ENCODE peak calls at places on chromosomes 13 and 19, in nine cellular contexts. A, V, Y, M, F, W, G, R and E are unnamed samples.

GRCh38 chr19:19418548-19419260 is 13.2 kb downstream of the GATAD2A start:
- DNase-seq in A (no peak), V (no peak), Y (no peak), M (no peak), F (no peak), W (no peak), G (no peak), R (no peak), E (no peak)

GRCh38 chr13:91684746-91685145 is 286.3 kb downstream of the GPC5 start:
- DNase-seq in A (no peak), V (no peak), Y (no peak), M (no peak), F (no peak), W (no peak), G (no peak), R (no peak), E (no peak)

GRCh38 chr13:76822691-76823267 is 63.4 kb downstream of the KCTD12 start:
- DNase-seq in A (no peak), V (no peak), Y (no peak), M (no peak), F (no peak), W (no peak), G (no peak), R (no peak), E (no peak)

GRCh38 chr19:1270168-1270853 is 1.2 kb downstream of the CIRBP start:
- DNase-seq in A (peak; percentile 58), V (no peak), Y (no peak), M (no peak), F (no peak), W (no peak), G (no peak), R (no peak), E (no peak)

GRCh38 chr19:45320997-45321775 is 1.5 kb downstream of the CKM start:
- DNase-seq in A (no peak), V (no peak), Y (no peak), M (no peak), F (no peak), W (no peak), G (no peak), R (no peak), E (no peak)

GRCh38 chr19:3520166-3521103 is 14.3 kb downstream of the FZR1 start:
- DNase-seq in A (no peak), V (peak; percentile 93), Y (no peak), M (no peak), F (peak; percentile 66), W (no peak), G (no peak), R (no peak), E (no peak)

GRCh38 chr19:47309608-47310007 is at the start of gene C5AR1:
- DNase-seq in A (peak; percentile 74), V (peak; percentile 32), Y (no peak), M (peak; percentile 77), F (no peak), W (no peak), G (no peak), R (no peak), E (peak; percentile 29)

GRCh38 chr13:32984857-32985626 is 31.2 kb upstream of the KL start:
- DNase-seq in A (no peak), V (no peak), Y (peak; percentile 42), M (peak; percentile 87), F (no peak), W (no peak), G (no peak), R (no peak), E (peak; percentile 18)

GRCh38 chr19:13195678-13196077 is 45.5 kb downstream of the IER2 start:
- DNase-seq in A (peak; percentile 68), V (peak; percentile 51), Y (no peak), M (no peak), F (no peak), W (no peak), G (peak; percentile 47), R (no peak), E (peak; percentile 85)

GRCh38 chr19:35216833-35217707 is 11.5 kb downstream of the FAM187B start:
- DNase-seq in A (peak; percentile 54), V (no peak), Y (no peak), M (no peak), F (no peak), W (peak; percentile 44), G (no peak), R (no peak), E (peak; percentile 65)

GRCh38 chr13:27018230-27018875 is 153.3 kb downstream of the USP12 start:
- DNase-seq in A (no peak), V (no peak), Y (no peak), M (no peak), F (no peak), W (no peak), G (no peak), R (no peak), E (peak; percentile 7)

GRCh38 chr19:29587518-29587986 is 18.5 kb upstream of the POP4 start:
- DNase-seq in A (peak; percentile 26), V (no peak), Y (no peak), M (no peak), F (no peak), W (no peak), G (no peak), R (peak; percentile 76), E (peak; percentile 19)

GRCh38 chr13:26476111-26476743 is 81.3 kb upstream of the WASF3 start:
- DNase-seq in A (no peak), V (no peak), Y (no peak), M (no peak), F (no peak), W (no peak), G (peak; percentile 47), R (no peak), E (no peak)

GRCh38 chr19:10118960-10119359 is 739 bp downstream of the EIF3G start:
- DNase-seq in A (no peak), V (no peak), Y (no peak), M (no peak), F (no peak), W (no peak), G (no peak), R (no peak), E (no peak)

GRCh38 chr13:109745702-109746101 is 40.7 kb downstream of the IRS2 start:
- DNase-seq in A (no peak), V (peak; percentile 45), Y (no peak), M (no peak), F (no peak), W (no peak), G (no peak), R (no peak), E (no peak)

GRCh38 chr13:96141032-96141431 is 51.1 kb downstream of the HS6ST3 start:
- DNase-seq in A (no peak), V (no peak), Y (no peak), M (no peak), F (no peak), W (no peak), G (no peak), R (no peak), E (no peak)

GRCh38 chr19:15291089-15291488 is 41.2 kb downstream of the BRD4 start:
- DNase-seq in A (no peak), V (no peak), Y (no peak), M (no peak), F (no peak), W (no peak), G (no peak), R (no peak), E (no peak)

GRCh38 chr13:50651916-50652315 is 191.6 kb downstream of the DLEU7 start:
- DNase-seq in A (no peak), V (no peak), Y (no peak), M (no peak), F (no peak), W (no peak), G (no peak), R (no peak), E (no peak)

GRCh38 chr13:108269601-108270328 is at the start of gene TNFSF13B:
- DNase-seq in A (peak; percentile 68), V (peak; percentile 9), Y (no peak), M (peak; percentile 62), F (peak; percentile 15), W (no peak), G (peak; percentile 9), R (peak; percentile 74), E (peak; percentile 57)

GRCh38 chr13:61415749-61416148 is at the start of gene PCDH20:
- DNase-seq in A (no peak), V (no peak), Y (no peak), M (no peak), F (no peak), W (no peak), G (no peak), R (no peak), E (no peak)

GRCh38 chr19:6849876-6850275 is 37.5 kb upstream of the ADGRE1 start:
- DNase-seq in A (no peak), V (no peak), Y (no peak), M (no peak), F (no peak), W (no peak), G (no peak), R (no peak), E (no peak)
- H3K27ac ChIP-seq in A (no peak overlapping the region), V (no peak overlapping the region), Y (no peak overlapping the region), M (no peak overlapping the region), F (no peak overlapping the region), W (no peak overlapping the region), G (no peak overlapping the region), R (no peak overlapping the region), E (no peak overlapping the region)

GRCh38 chr13:48492123-48493075 is 40.5 kb downstream of the RCBTB2 start:
- DNase-seq in A (peak; percentile 81), V (peak; percentile 26), Y (no peak), M (peak; percentile 88), F (no peak), W (peak; percentile 88), G (no peak), R (peak; percentile 98), E (peak; percentile 69)
- TF ChIP-seq POLR2AphosphoS5 in A (peak; percentile 90), V (no peak), Y (peak; percentile 60), M (peak; percentile 68), F (no peak), W (no peak), G (no peak), R (peak; percentile 60), E (peak; percentile 44)

GRCh38 chr13:23903906-23904280 is 6.6 kb upstream of the C1QTNF9B start:
- DNase-seq in A (no peak), V (no peak), Y (no peak), M (no peak), F (peak; percentile 14), W (no peak), G (no peak), R (no peak), E (no peak)
- TF ChIP-seq EP300 in A (no peak), V (no peak), Y (no peak), M (no peak), F (no peak), W (no peak), G (no peak), R (no peak), E (no peak)

DNA sequence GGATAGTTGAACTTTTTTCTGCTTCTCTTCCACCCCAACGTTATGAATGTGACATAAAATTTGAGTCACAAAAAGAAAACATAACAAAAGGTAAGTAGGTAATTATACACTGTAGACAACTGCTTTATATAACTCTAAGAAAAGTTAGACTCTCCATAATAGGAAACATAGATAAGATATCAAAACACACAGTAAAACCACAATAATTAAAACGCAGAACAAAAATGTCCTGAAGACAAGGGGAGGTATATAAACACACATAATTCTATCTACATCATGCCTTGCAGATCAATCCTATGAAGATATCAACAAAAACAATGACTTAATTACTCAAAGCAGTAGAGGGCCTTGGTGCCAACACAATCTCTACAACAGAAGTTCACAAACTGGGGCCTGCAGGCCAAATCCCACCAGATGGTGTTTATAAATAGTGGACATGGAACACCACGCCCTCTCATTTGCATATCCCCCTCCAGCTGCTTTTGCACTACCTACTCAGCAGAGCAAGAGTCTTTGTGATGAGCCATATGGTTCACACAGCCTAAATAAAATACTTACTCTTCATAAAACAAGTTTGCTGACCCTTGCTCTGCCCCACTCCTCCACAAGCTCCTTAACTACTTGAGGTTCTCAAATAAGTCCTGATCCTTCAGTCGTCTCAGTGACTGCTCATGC is 254.7 kb downstream of the KLF12 start:
- DNase-seq in A (no peak), V (no peak), Y (no peak), M (no peak), F (no peak), W (no peak), G (no peak), R (no peak), E (no peak)
- H3K27ac ChIP-seq in A (no peak overlapping the region), V (no peak overlapping the region), Y (no peak overlapping the region), M (no peak overlapping the region), F (no peak overlapping the region), W (no peak overlapping the region), G (no peak overlapping the region), R (no peak overlapping the region), E (no peak overlapping the region)